ENCODE peak calls at places on chromosomes 6 and 20, in ten cellular contexts. X is left ventricle myocardium inferior; H is GM06990; P is ovary; O is cardiac muscle cell; L is body of pancreas; M is CD8-positive, alpha-beta T cell; R is ascending aorta; D is hepatocyte; K is GM23248. I is an unnamed sample. For H3K27me3 and H3K36me3, the result is how much of the 10 kb centered on the place peaks cover.

GRCh38 chr20:37362231-37362792 is 16.4 kb downstream of the SRC start:
- DNase-seq in H (no peak), O (no peak), D (no peak), M (no peak), L (peak), R (no peak), P (peak), K (no peak), X (no peak), I (peak)

GRCh38 chr6:64983108-64983507 is 723.9 kb downstream of the EYS start:
- DNase-seq in M (no peak), X (no peak), R (no peak), P (no peak), K (no peak), L (no peak), D (no peak), H (no peak), O (no peak), I (no peak)

GRCh38 chr6:159533568-159533967 is 159.5 kb downstream of the SOD2 start:
- DNase-seq in O (no peak), D (no peak), P (no peak), L (no peak), H (no peak), R (no peak), K (peak), X (no peak), M (no peak), I (no peak)

GRCh38 chr6:84508981-84509380 is 255.4 kb downstream of the TBX18 start:
- DNase-seq in X (no peak), M (no peak), K (peak), R (no peak), D (no peak), H (no peak), P (no peak), L (no peak), O (no peak), I (no peak)

GRCh38 chr6:80154160-80154559 is 47.7 kb downstream of the BCKDHB start:
- DNase-seq in H (no peak), P (no peak), O (no peak), X (no peak), M (no peak), R (no peak), D (no peak), L (no peak), K (no peak), I (no peak)

GRCh38 chr6:134614606-134615485 is 296.9 kb upstream of the SGK1 start:
- DNase-seq in O (no peak), K (no peak), H (no peak), M (no peak), R (no peak), D (no peak), P (no peak), X (no peak), L (no peak), I (no peak)

GRCh38 chr6:36834576-36835293 is 4.5 kb downstream of the CPNE5 start:
- DNase-seq in L (no peak), D (no peak), O (peak), X (no peak), H (no peak), R (no peak), M (no peak), P (no peak), K (no peak), I (peak)

GRCh38 chr6:82040405-82041221 is 206.9 kb downstream of the IBTK start:
- DNase-seq in P (no peak), L (peak), R (no peak), K (peak), O (peak), M (no peak), D (peak), H (no peak), X (no peak), I (peak)

GRCh38 chr6:54264581-54265272 is 43.5 kb upstream of the TINAG start:
- DNase-seq in O (no peak), M (no peak), L (no peak), H (no peak), R (no peak), X (no peak), D (no peak), K (no peak), P (no peak), I (no peak)

GRCh38 chr6:47134476-47135189 is 92.5 kb upstream of the ADGRF1 start:
- DNase-seq in M (no peak), D (peak), X (no peak), P (no peak), H (no peak), O (peak), K (peak), L (peak), R (no peak), I (no peak)

GRCh38 chr20:13549451-13549850 is 89.3 kb downstream of the TASP1 start:
- DNase-seq in X (no peak), O (no peak), L (no peak), H (no peak), R (no peak), P (no peak), K (no peak), M (no peak), D (no peak), I (no peak)

GRCh38 chr20:37007898-37008649 is 56.6 kb upstream of the SAMHD1 start:
- DNase-seq in P (no peak), H (no peak), O (peak), D (peak), K (peak), R (no peak), M (no peak), L (no peak), X (no peak), I (no peak)

GRCh38 chr20:48716086-48716485 is 111.7 kb downstream of the PREX1 start:
- DNase-seq in D (no peak), M (peak), X (no peak), K (no peak), L (no peak), P (no peak), H (peak), R (no peak), O (no peak), I (no peak)

GRCh38 chr6:13007744-13008143 is 291.2 kb downstream of the PHACTR1 start:
- DNase-seq in M (no peak), K (no peak), H (no peak), O (no peak), D (no peak), L (no peak), R (no peak), P (no peak), X (no peak), I (no peak)

GRCh38 chr20:14191559-14191958 is 145.9 kb downstream of the FLRT3 start:
- DNase-seq in H (no peak), O (no peak), M (no peak), X (no peak), R (no peak), D (no peak), L (no peak), K (no peak), P (no peak), I (no peak)

GRCh38 chr6:166614589-166614988 is 12.5 kb downstream of the RPS6KA2 start:
- DNase-seq in P (no peak), D (no peak), R (no peak), K (no peak), H (no peak), L (no peak), M (no peak), O (no peak), X (no peak), I (no peak)

GRCh38 chr6:15663057-15663638 is 320 bp upstream of the DTNBP1 start:
- DNase-seq in P (no peak), K (peak), R (no peak), L (no peak), X (no peak), M (peak), O (no peak), H (no peak), D (no peak), I (peak)

GRCh38 chr6:49666930-49667369 is 30.3 kb upstream of the RHAG start:
- DNase-seq in P (no peak), R (no peak), D (no peak), X (no peak), K (no peak), H (no peak), O (no peak), L (no peak), M (no peak), I (no peak)

GRCh38 chr6:136984578-136984977 is 60.2 kb downstream of the IL20RA start:
- DNase-seq in P (no peak), D (no peak), X (no peak), L (no peak), M (no peak), R (no peak), H (no peak), K (no peak), O (no peak), I (no peak)

GRCh38 chr6:16747232-16748027 is 13.8 kb downstream of the ATXN1 start:
- DNase-seq in O (no peak), P (no peak), R (no peak), X (no peak), H (no peak), L (no peak), K (peak), M (no peak), D (peak), I (no peak)

GRCh38 chr6:78436335-78436734 is 431.0 kb upstream of the IRAK1BP1 start:
- DNase-seq in R (no peak), M (no peak), O (no peak), P (no peak), H (no peak), D (peak), L (no peak), X (no peak), K (peak), I (peak)

GRCh38 chr6:88143768-88144167 is 22.4 kb downstream of the CNR1 start:
- DNase-seq in P (no peak), X (no peak), H (no peak), K (no peak), R (no peak), M (no peak), D (no peak), O (no peak), L (no peak), I (no peak)

GRCh38 chr20:50932016-50932338 is 740 bp upstream of the ADNP start:
- DNase-seq in P (no peak), H (no peak), K (no peak), X (no peak), M (no peak), D (no peak), R (no peak), L (no peak), O (no peak), I (no peak)

GRCh38 chr20:44911264-44911921 is 1.5 kb downstream of the PABPC1L start:
- DNase-seq in H (peak), R (no peak), P (peak), O (peak), X (no peak), L (peak), D (peak), M (peak), K (peak), I (peak)

GRCh38 chr6:160667854-160668481 is 3.9 kb upstream of the LPA start:
- DNase-seq in O (peak), M (no peak), X (no peak), R (no peak), D (peak), H (peak), K (no peak), L (peak), P (no peak), I (peak)

DNA sequence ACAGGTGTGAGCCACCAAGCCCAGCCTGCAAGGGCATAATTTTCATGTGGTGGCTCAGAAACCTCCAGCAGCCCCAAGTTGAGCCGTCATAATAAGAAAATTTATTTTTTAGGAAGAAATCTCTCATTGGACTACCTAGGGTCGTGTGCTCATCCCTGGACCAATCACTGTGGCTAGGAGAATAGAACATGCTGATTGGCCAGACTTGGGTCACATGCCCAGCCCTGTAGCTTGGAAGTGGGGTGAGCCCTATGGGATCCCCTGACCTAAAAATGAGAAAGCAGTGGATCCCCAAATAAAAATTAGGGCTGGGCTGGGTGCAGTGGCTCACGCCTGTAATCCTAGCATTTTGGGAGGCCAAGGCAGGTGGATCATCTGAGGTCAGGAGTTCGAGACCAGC is 155.3 kb downstream of the ZNF217 start:
- DNase-seq in X (no peak), K (no peak), H (no peak), P (no peak), D (no peak), L (no peak), M (no peak), R (no peak), O (no peak), I (no peak)
- H3K27me3 ChIP-seq in X (under half), K (under half), H (under half), P (under half), D (under half), L (under half), M (under half), R (under half), O (under half), I (under half)

DNA sequence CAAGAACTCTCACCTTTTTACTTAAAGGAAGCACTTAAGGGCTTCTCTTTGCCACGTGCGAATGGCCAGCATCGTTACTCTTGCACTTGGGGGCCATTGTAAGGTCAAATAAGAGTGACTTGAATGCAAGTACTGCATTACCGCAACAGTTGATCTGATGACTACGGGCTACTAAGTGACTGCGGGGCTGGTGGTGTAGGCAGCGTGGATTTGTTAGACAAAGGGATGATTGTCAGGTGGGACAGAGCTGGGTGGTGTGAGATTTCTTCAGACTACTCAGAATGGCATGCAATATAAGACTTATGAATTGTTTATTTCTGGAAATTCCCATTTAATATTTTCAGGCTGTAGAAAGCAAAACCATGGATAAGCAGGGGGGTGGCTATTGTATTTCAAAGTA is 199.7 kb upstream of the UST start:
- DNase-seq in H (no peak), P (no peak), K (no peak), X (no peak), D (no peak), R (no peak), O (no peak), M (no peak), L (no peak), I (no peak)
- H3K36me3 ChIP-seq in H (under half), P (under half), K (half or more), X (half or more), D (under half), R (half or more), O (under half), M (under half), L (under half), I (under half)

GRCh38 chr6:150006961-150007464 is 18.3 kb downstream of the RAET1L start:
- DNase-seq in R (no peak), O (peak), D (peak), M (no peak), K (peak), P (no peak), L (no peak), H (peak), X (no peak), I (peak)

GRCh38 chr6:150005761-150006651 is 19.3 kb downstream of the RAET1L start:
- DNase-seq in L (no peak), P (no peak), O (no peak), M (no peak), X (no peak), D (no peak), K (no peak), H (no peak), R (no peak), I (no peak)

GRCh38 chr6:150002710-150003109 is 22.6 kb downstream of the RAET1L start:
- DNase-seq in R (no peak), O (no peak), M (no peak), L (no peak), D (no peak), X (no peak), P (no peak), H (no peak), K (no peak), I (no peak)

GRCh38 chr6:150004101-150004782 is 21.1 kb downstream of the RAET1L start:
- DNase-seq in L (no peak), O (no peak), K (no peak), D (no peak), H (no peak), M (no peak), P (no peak), X (no peak), R (no peak), I (no peak)

GRCh38 chr6:150004783-150005717 is 20.3 kb downstream of the RAET1L start:
- DNase-seq in R (peak), M (peak), L (peak), H (peak), K (peak), D (peak), O (peak), X (peak), P (peak), I (peak)
- H3K27me3 ChIP-seq in R (under half), M (under half), L (under half), H (under half), K (under half), D (under half), O (half or more), X (half or more), P (under half), I (under half)

GRCh38 chr6:149769676-149770075 is 20.1 kb downstream of the PCMT1 start:
- DNase-seq in R (no peak), D (no peak), X (no peak), H (no peak), K (no peak), O (no peak), P (no peak), M (no peak), L (no peak), I (no peak)
- H3K36me3 ChIP-seq in R (under half), D (under half), X (half or more), H (under half), K (under half), O (under half), P (under half), M (under half), L (under half), I (under half)

GRCh38 chr6:66558189-66558588 is 851.2 kb upstream of the EYS start:
- DNase-seq in M (no peak), X (no peak), O (no peak), L (no peak), D (no peak), K (no peak), R (no peak), P (no peak), H (no peak), I (no peak)
- H3K27me3 ChIP-seq in M (under half), X (under half), O (under half), L (under half), D (under half), K (under half), R (under half), P (under half), H (under half), I (under half)

DNA sequence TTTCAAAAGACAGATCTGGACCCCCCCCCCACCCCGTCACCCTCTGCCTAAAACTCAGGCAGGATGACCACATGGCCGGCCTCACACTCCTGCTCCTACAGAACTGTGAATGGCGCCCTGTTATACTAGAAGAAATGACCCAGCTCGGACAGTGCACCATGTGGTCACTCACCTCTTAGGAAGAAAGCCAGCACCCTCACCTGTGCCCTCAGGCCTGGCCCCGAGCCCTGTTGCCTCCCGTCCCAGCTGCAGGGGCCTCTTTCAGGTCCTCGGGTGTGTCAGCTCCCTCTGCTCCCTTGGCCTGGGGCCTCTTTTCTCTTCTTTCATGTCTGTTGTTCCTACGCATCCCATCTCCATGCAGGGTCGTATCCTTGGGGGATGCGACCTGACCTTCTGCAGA is 23.7 kb downstream of the OSBPL2 start:
- DNase-seq in O (no peak), D (no peak), L (no peak), H (no peak), K (no peak), P (no peak), R (no peak), X (no peak), M (no peak), I (no peak)
- H3K36me3 ChIP-seq in O (under half), D (under half), L (under half), H (under half), K (under half), P (under half), R (half or more), X (half or more), M (half or more), I (under half)

GRCh38 chr6:168192901-168193815 is 114.1 kb upstream of the FRMD1 start:
- DNase-seq in P (no peak), H (no peak), X (no peak), D (no peak), M (no peak), K (no peak), O (no peak), R (no peak), L (no peak), I (peak)

GRCh38 chr6:168196385-168196860 is 117.4 kb upstream of the FRMD1 start:
- DNase-seq in R (no peak), L (peak), D (no peak), K (no peak), H (no peak), X (no peak), M (no peak), P (no peak), O (no peak), I (no peak)

GRCh38 chr6:168195712-168196111 is 116.7 kb upstream of the FRMD1 start:
- DNase-seq in X (no peak), K (no peak), L (no peak), P (no peak), R (no peak), O (no peak), M (no peak), H (no peak), D (no peak), I (no peak)

GRCh38 chr6:168193816-168194701 is 115.0 kb upstream of the FRMD1 start:
- DNase-seq in M (no peak), H (no peak), R (no peak), X (no peak), K (no peak), L (no peak), D (no peak), P (no peak), O (no peak), I (peak)

GRCh38 chr6:168194732-168195565 is 115.9 kb upstream of the FRMD1 start:
- DNase-seq in K (no peak), P (no peak), D (no peak), X (no peak), O (no peak), R (no peak), M (no peak), H (no peak), L (no peak), I (no peak)
- H3K27me3 ChIP-seq in K (under half), P (under half), D (under half), X (half or more), O (under half), R (under half), M (under half), H (under half), L (under half), I (under half)

GRCh38 chr20:53576586-53577318 is 16.9 kb downstream of the ZNF217 start:
- DNase-seq in D (no peak), M (no peak), K (no peak), X (no peak), H (no peak), P (no peak), R (no peak), O (no peak), L (no peak), I (no peak)
- H3K36me3 ChIP-seq in D (under half), M (under half), K (half or more), X (half or more), H (under half), P (under half), R (half or more), O (half or more), L (under half), I (half or more)